ENCODE peak calls at places on chromosomes 5 and 9, in nine cellular contexts. G is H54, S is HT1080, M is T-helper 2 cell, D is GM06990, I is HFF-Myc, W is KBM-7, L is fibroblast of lung, O is EL. C is an unnamed sample.

GRCh38 chr9:23775549-23775948 is 50.5 kb downstream of the ELAVL2 start:
- DNase-seq in O (no peak), L (no peak), W (no peak), I (no peak), D (no peak), S (no peak), G (no peak), M (no peak), C (no peak)

GRCh38 chr9:15287309-15287708 is 19.7 kb downstream of the TTC39B start:
- DNase-seq in G (no peak), D (no peak), W (no peak), S (no peak), L (no peak), O (no peak), M (no peak), I (no peak), C (no peak)

GRCh38 chr9:121157939-121158338 is 43.7 kb downstream of the RAB14 start:
- DNase-seq in G (no peak), L (no peak), O (no peak), M (no peak), W (no peak), D (no peak), I (no peak), S (no peak), C (no peak)

GRCh38 chr9:95854386-95855015 is 21.0 kb upstream of the ERCC6L2 start:
- DNase-seq in L (peak), W (no peak), S (peak), M (no peak), O (peak), G (peak), I (no peak), D (no peak), C (no peak)

GRCh38 chr9:90970603-90971002 is 169.0 kb downstream of the SYK start:
- DNase-seq in D (no peak), L (peak), G (no peak), I (no peak), S (peak), M (no peak), O (peak), W (no peak), C (no peak)

GRCh38 chr5:130331332-130331731 is 427.1 kb downstream of the CHSY3 start:
- DNase-seq in D (no peak), W (peak), O (no peak), S (no peak), G (no peak), M (no peak), L (no peak), I (no peak), C (no peak)

GRCh38 chr9:112717669-112718331 is at the start of gene INIP:
- DNase-seq in W (peak), D (peak), M (peak), S (peak), G (peak), O (peak), I (peak), L (peak), C (peak)

GRCh38 chr5:168844566-168845296 is 265.6 kb upstream of the PANK3 start:
- DNase-seq in I (no peak), O (no peak), S (no peak), D (no peak), L (no peak), M (no peak), W (no peak), G (no peak), C (no peak)

GRCh38 chr5:33850100-33850594 is 41.6 kb downstream of the ADAMTS12 start:
- DNase-seq in W (peak), M (peak), G (peak), S (peak), I (no peak), L (peak), O (peak), D (peak), C (peak)

GRCh38 chr9:21028476-21028875 is 3.0 kb downstream of the HACD4 start:
- DNase-seq in G (no peak), M (no peak), O (peak), D (no peak), W (peak), S (no peak), L (no peak), I (no peak), C (no peak)

GRCh38 chr5:102760815-102761214 is 5.7 kb downstream of the PAM start:
- DNase-seq in S (no peak), W (no peak), I (peak), M (no peak), L (peak), D (no peak), O (no peak), G (no peak), C (no peak)

GRCh38 chr9:89021154-89021803 is 30.0 kb downstream of the S1PR3 start:
- DNase-seq in M (no peak), O (peak), G (peak), I (peak), W (no peak), S (peak), D (no peak), L (peak), C (no peak)

GRCh38 chr5:110853267-110853666 is 114.5 kb downstream of the SLC25A46 start:
- DNase-seq in W (no peak), I (no peak), O (peak), M (no peak), G (no peak), D (no peak), L (peak), S (no peak), C (no peak)

GRCh38 chr5:158857376-158857775 is 242.3 kb downstream of the EBF1 start:
- DNase-seq in L (no peak), S (no peak), O (no peak), G (no peak), I (no peak), D (no peak), W (no peak), M (no peak), C (no peak)

GRCh38 chr5:159133041-159133741 is 33.5 kb upstream of the EBF1 start:
- DNase-seq in L (peak), G (no peak), I (peak), M (no peak), W (peak), O (peak), D (peak), S (peak), C (peak)

GRCh38 chr5:76450059-76450458 is 47.0 kb downstream of the IQGAP2 start:
- DNase-seq in L (no peak), W (no peak), G (no peak), S (no peak), I (no peak), D (no peak), O (no peak), M (no peak), C (no peak)

GRCh38 chr9:127180457-127181314 is 58.3 kb upstream of the ANGPTL2 start:
- DNase-seq in G (no peak), I (no peak), D (no peak), W (no peak), S (no peak), O (no peak), M (no peak), L (no peak), C (no peak)

GRCh38 chr5:142466195-142466951 is 141.6 kb upstream of the SPRY4 start:
- DNase-seq in L (peak), W (no peak), D (no peak), G (no peak), O (peak), M (no peak), I (peak), S (no peak), C (no peak)

GRCh38 chr5:74233571-74233970 is 407.0 kb downstream of the ENC1 start:
- DNase-seq in W (no peak), O (peak), I (no peak), M (no peak), L (peak), S (peak), G (no peak), D (no peak), C (no peak)

GRCh38 chr5:93575466-93575865 is 5.6 kb downstream of the NR2F1-AS1 start:
- DNase-seq in I (no peak), O (no peak), G (no peak), L (no peak), W (no peak), S (no peak), D (no peak), M (no peak), C (no peak)

GRCh38 chr9:127909839-127910273 is 7.0 kb downstream of the ST6GALNAC4 start:
- DNase-seq in I (no peak), S (no peak), O (no peak), G (no peak), M (no peak), L (no peak), W (no peak), D (no peak), C (no peak)

GRCh38 chr5:80641353-80641752 is 13.1 kb upstream of the MSH3 start:
- DNase-seq in D (no peak), W (no peak), S (no peak), O (no peak), L (no peak), M (no peak), I (no peak), G (no peak), C (no peak)

GRCh38 chr5:161535762-161536161 is 10.8 kb downstream of the GABRB2 start:
- DNase-seq in W (no peak), G (no peak), S (no peak), O (no peak), M (no peak), L (no peak), D (no peak), I (no peak), C (no peak)

GRCh38 chr9:4604678-4605095 is 57.4 kb upstream of the PLPP6 start:
- DNase-seq in W (peak), L (peak), M (peak), O (peak), D (peak), I (peak), G (peak), S (peak), C (peak)